ENCODE peak calls at places on chromosome 6, in six cellular contexts. One of them, this sample, is unnamed.

GRCh38 chr6:44001318-44001868 is 125.9 kb downstream of the MRPL14 start:
- DNase-seq in foreskin fibroblast: no peak
- DNase-seq in colonic mucosa: peak
- DNase-seq in Caco-2: peak
- DNase-seq in AG10803: peak
- DNase-seq in cardiac fibroblast: no peak
- DNase-seq in this sample: no peak

GRCh38 chr6:15628499-15629131 is 34.2 kb downstream of the DTNBP1 start:
- DNase-seq in cardiac fibroblast: peak
- DNase-seq in AG10803: peak
- DNase-seq in foreskin fibroblast: peak
- DNase-seq in Caco-2: no peak
- DNase-seq in colonic mucosa: no peak
- DNase-seq in this sample: peak

GRCh38 chr6:169813969-169814368 is 62.5 kb downstream of the ERMARD start:
- DNase-seq in Caco-2: no peak
- DNase-seq in cardiac fibroblast: no peak
- DNase-seq in AG10803: no peak
- DNase-seq in foreskin fibroblast: no peak
- DNase-seq in colonic mucosa: no peak
- DNase-seq in this sample: no peak

GRCh38 chr6:159043236-159043635 is 1.6 kb downstream of the TAGAP start:
- DNase-seq in foreskin fibroblast: no peak
- DNase-seq in colonic mucosa: peak
- DNase-seq in cardiac fibroblast: no peak
- DNase-seq in AG10803: no peak
- DNase-seq in Caco-2: no peak
- DNase-seq in this sample: no peak

GRCh38 chr6:139308936-139309603 is 17.3 kb upstream of the TXLNB start:
- DNase-seq in Caco-2: peak
- DNase-seq in foreskin fibroblast: peak
- DNase-seq in AG10803: peak
- DNase-seq in cardiac fibroblast: peak
- DNase-seq in colonic mucosa: peak
- DNase-seq in this sample: no peak

GRCh38 chr6:17281497-17282481 is 628 bp downstream of the RBM24 start:
- DNase-seq in colonic mucosa: peak
- DNase-seq in AG10803: peak
- DNase-seq in cardiac fibroblast: peak
- DNase-seq in Caco-2: no peak
- DNase-seq in foreskin fibroblast: no peak
- DNase-seq in this sample: no peak

GRCh38 chr6:75486850-75487568 is 6.6 kb downstream of the FILIP1 start:
- DNase-seq in foreskin fibroblast: no peak
- DNase-seq in colonic mucosa: no peak
- DNase-seq in Caco-2: no peak
- DNase-seq in AG10803: no peak
- DNase-seq in cardiac fibroblast: no peak
- DNase-seq in this sample: no peak

GRCh38 chr6:45757443-45758121 is 258.1 kb downstream of the CLIC5 start:
- DNase-seq in colonic mucosa: no peak
- DNase-seq in AG10803: peak
- DNase-seq in Caco-2: no peak
- DNase-seq in cardiac fibroblast: no peak
- DNase-seq in foreskin fibroblast: no peak
- DNase-seq in this sample: no peak

GRCh38 chr6:163416640-163417253 is 2.2 kb downstream of the QKI start:
- DNase-seq in foreskin fibroblast: peak
- DNase-seq in colonic mucosa: peak
- DNase-seq in AG10803: peak
- DNase-seq in Caco-2: peak
- DNase-seq in cardiac fibroblast: peak
- DNase-seq in this sample: peak

GRCh38 chr6:133502451-133503259 is 261.5 kb downstream of the EYA4 start:
- DNase-seq in colonic mucosa: no peak
- DNase-seq in AG10803: peak
- DNase-seq in Caco-2: peak
- DNase-seq in foreskin fibroblast: peak
- DNase-seq in cardiac fibroblast: peak
- DNase-seq in this sample: peak

GRCh38 chr6:10658910-10659696 is 35.3 kb downstream of the C6orf52 start:
- DNase-seq in colonic mucosa: no peak
- DNase-seq in AG10803: no peak
- DNase-seq in Caco-2: no peak
- DNase-seq in cardiac fibroblast: no peak
- DNase-seq in foreskin fibroblast: no peak
- DNase-seq in this sample: no peak
- H3K4me3 ChIP-seq in colonic mucosa: no peak
- H3K4me3 ChIP-seq in AG10803: peak
- H3K4me3 ChIP-seq in Caco-2: no peak
- H3K4me3 ChIP-seq in cardiac fibroblast: peak
- H3K4me3 ChIP-seq in foreskin fibroblast: peak
- H3K4me3 ChIP-seq in this sample: peak

DNA sequence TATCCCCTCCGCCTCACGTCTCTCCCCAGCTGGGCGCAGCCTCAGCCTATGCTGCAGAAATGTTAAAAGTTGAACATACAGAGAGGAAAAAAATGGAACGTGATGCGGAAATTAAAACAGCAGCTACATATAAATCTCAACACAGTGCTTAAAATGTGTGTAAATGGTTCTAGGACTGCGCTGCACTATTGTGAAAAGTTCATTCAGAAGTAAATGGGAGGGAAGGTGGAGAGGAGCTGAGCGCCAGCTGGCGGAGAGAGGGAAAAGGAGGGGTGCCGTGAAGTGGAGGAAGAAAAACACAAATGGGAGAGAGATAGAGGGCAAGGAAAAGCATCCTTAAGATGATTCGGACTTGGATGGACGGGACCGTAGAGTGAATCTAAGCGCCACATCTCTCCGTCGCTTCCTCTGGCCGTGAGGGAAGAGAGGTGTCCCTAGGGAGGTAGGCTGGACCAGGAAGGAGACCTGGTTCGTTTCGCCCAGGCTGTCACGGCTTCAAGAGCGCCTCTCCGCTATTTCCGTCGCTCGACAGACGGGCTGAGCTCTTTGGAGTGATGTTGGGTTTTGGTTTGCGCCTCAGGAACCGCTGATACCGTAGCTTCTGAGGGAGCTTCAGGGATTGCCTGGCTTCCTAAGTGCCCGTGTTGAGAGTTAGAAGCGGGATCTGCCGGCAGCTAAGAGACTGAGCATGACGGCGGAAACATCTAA is 113.7 kb downstream of the TRIM27 start:
- DNase-seq in colonic mucosa: no peak
- DNase-seq in Caco-2: no peak
- DNase-seq in AG10803: no peak
- DNase-seq in cardiac fibroblast: no peak
- DNase-seq in foreskin fibroblast: no peak
- DNase-seq in this sample: no peak
- TF ChIP-seq CTCF in colonic mucosa: no peak
- TF ChIP-seq CTCF in Caco-2: peak
- TF ChIP-seq CTCF in AG10803: peak
- TF ChIP-seq CTCF in cardiac fibroblast: peak
- TF ChIP-seq CTCF in foreskin fibroblast: no peak
- TF ChIP-seq CTCF in this sample: no peak

GRCh38 chr6:150090328-150090727 is 21.4 kb upstream of the ULBP3 start:
- DNase-seq in colonic mucosa: no peak
- DNase-seq in AG10803: no peak
- DNase-seq in foreskin fibroblast: no peak
- DNase-seq in Caco-2: no peak
- DNase-seq in cardiac fibroblast: no peak
- DNase-seq in this sample: no peak
- H3K4me3 ChIP-seq in colonic mucosa: no peak
- H3K4me3 ChIP-seq in AG10803: no peak
- H3K4me3 ChIP-seq in foreskin fibroblast: no peak
- H3K4me3 ChIP-seq in Caco-2: no peak
- H3K4me3 ChIP-seq in cardiac fibroblast: no peak
- H3K4me3 ChIP-seq in this sample: no peak

GRCh38 chr6:108557494-108558371 is 3.0 kb upstream of the FOXO3 start:
- DNase-seq in foreskin fibroblast: peak
- DNase-seq in colonic mucosa: peak
- DNase-seq in cardiac fibroblast: peak
- DNase-seq in AG10803: peak
- DNase-seq in Caco-2: peak
- DNase-seq in this sample: no peak
- TF ChIP-seq CTCF in foreskin fibroblast: no peak
- TF ChIP-seq CTCF in colonic mucosa: no peak
- TF ChIP-seq CTCF in cardiac fibroblast: no peak
- TF ChIP-seq CTCF in AG10803: no peak
- TF ChIP-seq CTCF in Caco-2: peak
- TF ChIP-seq CTCF in this sample: no peak

This sample was measured in BJ.